ENCODE peak calls at places on chromosomes 16 and 17, in six cellular contexts. R is hepatocyte, X is colonic mucosa, A is brain microvascular endothelial cell, O is mammary epithelial cell, N is tibial artery. L is an unnamed sample.

GRCh38 chr17:13704333-13704732 is 102.6 kb upstream of the HS3ST3A1 start:
- DNase-seq in R (no peak), X (no peak), A (peak), O (peak), N (no peak), L (peak)

GRCh38 chr17:2421315-2422147 is 20.7 kb upstream of the MNT start:
- DNase-seq in R (no peak), X (no peak), A (no peak), O (peak), N (no peak), L (no peak)

GRCh38 chr16:75229172-75230031 is 10.6 kb downstream of the CTRB1 start:
- DNase-seq in R (no peak), X (peak), A (no peak), O (no peak), N (no peak), L (no peak)

GRCh38 chr17:21167303-21167702 is 40.5 kb downstream of the DHRS7B start:
- DNase-seq in R (no peak), X (no peak), A (no peak), O (peak), N (no peak), L (no peak)

GRCh38 chr17:12993631-12994030 is 24.2 kb downstream of the ELAC2 start:
- DNase-seq in R (no peak), X (no peak), A (no peak), O (no peak), N (no peak), L (no peak)

GRCh38 chr17:55845385-55845784 is 94.5 kb downstream of the PCTP start:
- DNase-seq in R (peak), X (peak), A (peak), O (peak), N (peak), L (peak)

GRCh38 chr16:3004319-3004718 is 8.4 kb upstream of the CLDN9 start:
- DNase-seq in R (peak), X (no peak), A (no peak), O (no peak), N (no peak), L (no peak)

GRCh38 chr16:62077998-62078397 is 41.8 kb upstream of the CDH8 start:
- DNase-seq in R (peak), X (no peak), A (peak), O (no peak), N (no peak), L (no peak)

GRCh38 chr17:80254396-80255241 is 6.0 kb upstream of the RNF213 start:
- DNase-seq in R (peak), X (peak), A (peak), O (peak), N (peak), L (peak)

GRCh38 chr17:80997471-80998387 is 6.1 kb downstream of the CHMP6 start:
- DNase-seq in R (peak), X (no peak), A (peak), O (no peak), N (no peak), L (peak)

DNA sequence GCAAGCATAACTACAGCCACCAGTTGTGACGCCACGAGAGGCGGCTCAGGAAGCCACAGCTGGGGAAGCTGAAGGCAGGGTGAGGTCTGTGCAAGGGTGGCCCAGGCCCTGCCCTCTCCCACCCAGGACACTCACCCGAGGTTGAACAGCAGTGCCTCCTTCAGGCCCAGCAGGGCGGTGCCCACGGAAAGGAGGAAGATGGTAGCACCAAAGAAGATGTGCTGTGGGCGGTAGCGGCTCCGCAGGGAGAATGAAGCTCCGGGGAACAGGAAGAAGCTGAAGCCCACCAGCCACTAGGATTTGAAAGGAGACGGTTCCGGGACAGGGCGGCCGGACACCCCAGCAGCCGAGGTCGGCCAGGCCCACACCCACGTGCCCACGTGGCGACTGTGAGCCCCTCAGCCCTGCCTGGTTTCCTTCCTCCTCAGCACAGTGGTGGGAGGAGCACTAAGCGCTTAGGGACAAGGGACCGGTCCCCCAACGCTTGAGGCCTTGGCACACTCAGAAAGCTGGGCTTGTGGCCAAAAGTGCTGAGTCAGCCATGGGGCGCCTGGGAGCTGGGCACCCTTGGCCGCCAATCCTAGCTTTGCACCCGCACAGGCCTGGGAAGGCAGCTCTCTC is 11.0 kb downstream of the CYB561 start:
- DNase-seq in R (no peak), X (peak), A (no peak), O (peak), N (peak), L (no peak)
- H3K4me3 ChIP-seq in R (no peak), X (no peak), A (no peak), O (no peak), N (no peak), L (no peak)

GRCh38 chr17:17797119-17797809 is 39.5 kb downstream of the SREBF1 start:
- DNase-seq in R (no peak), X (no peak), A (no peak), O (no peak), N (no peak), L (no peak)
- H3K27ac ChIP-seq in R (no peak), X (no peak), A (no peak), O (no peak), N (no peak), L (no peak)

DNA sequence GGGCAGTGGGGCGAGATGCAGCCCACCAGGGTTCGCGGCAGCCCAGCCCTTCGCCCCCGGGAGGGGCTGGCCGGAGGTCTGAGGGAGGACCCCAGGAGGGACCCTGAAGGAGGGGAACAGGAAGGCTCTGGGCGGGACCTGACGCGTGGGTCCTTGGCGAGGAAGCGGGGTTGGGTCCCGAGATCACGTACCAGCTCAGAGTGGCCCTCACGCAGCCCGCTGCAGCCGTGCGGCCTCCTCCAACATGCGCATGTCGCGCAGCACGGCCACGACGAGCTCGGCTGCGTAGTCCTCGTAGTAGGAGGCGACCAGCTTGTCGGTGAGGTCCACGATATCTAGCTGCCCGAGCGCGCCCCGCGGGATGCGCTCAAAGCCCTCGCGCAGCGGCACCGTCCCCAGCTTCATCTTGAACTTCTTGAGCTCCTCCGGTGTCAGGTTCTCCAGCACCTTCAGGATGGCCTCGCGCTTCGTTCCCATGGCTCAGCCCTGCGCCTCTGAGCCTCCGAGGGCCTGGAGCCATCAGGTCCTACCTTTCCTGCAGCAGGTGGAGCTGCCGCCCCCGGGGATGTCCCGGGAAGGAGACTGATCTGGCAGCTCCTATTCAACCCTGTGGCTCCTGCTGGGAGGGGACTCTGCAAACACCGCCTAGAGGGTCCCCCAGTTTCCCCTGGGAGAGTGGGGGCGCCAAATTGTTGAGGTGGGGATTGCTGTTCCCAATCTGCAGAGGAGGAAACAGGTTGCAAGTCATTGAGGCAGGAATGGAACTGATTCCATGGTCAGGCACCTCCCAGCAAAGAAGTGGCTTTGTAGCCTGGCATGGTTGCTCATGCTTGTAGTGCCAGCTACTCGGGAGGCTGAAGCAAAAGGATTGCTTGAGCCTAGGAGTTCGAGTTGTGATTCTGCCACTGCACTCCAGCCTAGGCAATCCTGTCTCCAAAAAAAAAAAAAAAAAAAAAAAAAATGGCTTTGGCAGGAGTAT is at the start of gene PYDC1:
- DNase-seq in R (no peak), X (no peak), A (no peak), O (no peak), N (no peak), L (no peak)
- H3K4me3 ChIP-seq in R (no peak), X (peak), A (no peak), O (peak), N (peak), L (no peak)

GRCh38 chr17:9244066-9245052 is 223.0 kb downstream of the NTN1 start:
- DNase-seq in R (no peak), X (no peak), A (peak), O (no peak), N (peak), L (peak)
- H3K27ac ChIP-seq in R (no peak), X (peak), A (no peak), O (no peak), N (peak), L (peak)

DNA sequence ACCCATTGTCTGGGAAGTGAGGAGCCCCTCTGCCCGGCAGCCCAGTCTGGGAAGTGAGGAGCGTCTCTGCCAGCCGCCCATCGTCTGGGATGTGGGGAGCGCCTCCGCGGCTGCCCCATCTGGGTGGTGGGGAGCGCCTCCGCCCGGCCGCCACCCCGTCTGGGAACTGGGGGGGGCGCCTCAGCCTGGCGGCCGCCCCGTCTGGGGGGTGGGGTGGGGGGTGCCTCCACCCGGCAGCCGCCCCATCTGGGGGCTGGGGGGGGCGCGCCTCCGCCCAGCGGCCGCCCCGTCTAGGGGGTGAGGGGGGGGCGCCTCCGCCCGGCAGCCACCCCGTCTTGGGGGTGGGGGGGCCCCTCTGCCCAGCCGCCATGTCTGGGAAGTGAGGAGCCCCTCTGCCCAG is 78.4 kb downstream of the RPGRIP1L start:
- DNase-seq in R (no peak), X (no peak), A (no peak), O (no peak), N (no peak), L (no peak)
- H3K4me3 ChIP-seq in R (no peak), X (no peak), A (no peak), O (no peak), N (no peak), L (no peak)

GRCh38 chr16:67108931-67109406 is 772 bp upstream of the PHAF1 start:
- DNase-seq in R (no peak), X (no peak), A (no peak), O (no peak), N (no peak), L (no peak)
- H3K27ac ChIP-seq in R (peak), X (peak), A (peak), O (peak), N (peak), L (no peak)

L was measured in SJSA1.